ENCODE peak calls at places on chromosomes 1 and 21, in five cellular contexts. M is posterior cingulate gyrus, S is GM12891, O is AG08395, L is Caki2. Z is an unnamed sample.

GRCh38 chr1:242530761-242531160 is 6.3 kb upstream of the PLD5 start:
- DNase-seq in M (no peak), O (peak; percentile 14), S (no peak), L (no peak), Z (no peak)

GRCh38 chr1:213201380-213202155 is 150.5 kb downstream of the RPS6KC1 start:
- DNase-seq in S (no peak), O (no peak), M (no peak), L (no peak), Z (no peak)

GRCh38 chr1:109371271-109371739 is 26.4 kb downstream of the SORT1 start:
- DNase-seq in M (no peak), L (no peak), S (no peak), O (peak; percentile 73), Z (peak; percentile 47)

GRCh38 chr1:64223329-64224151 is 20.1 kb downstream of the UBE2U start:
- DNase-seq in S (no peak), L (peak; percentile 60), O (peak; percentile 86), M (no peak), Z (no peak)

GRCh38 chr1:183914283-183914682 is 109.4 kb downstream of the RGL1 start:
- DNase-seq in S (no peak), L (no peak), M (no peak), O (peak; percentile 20), Z (no peak)

GRCh38 chr1:29029652-29030051 is 94.1 kb downstream of the TMEM200B start:
- DNase-seq in S (no peak), L (no peak), O (no peak), M (no peak), Z (no peak)

GRCh38 chr1:226884966-226885820 is 14.8 kb downstream of the PSEN2 start:
- DNase-seq in L (no peak), M (no peak), S (no peak), O (no peak), Z (no peak)

GRCh38 chr1:229273507-229274232 is 2.8 kb downstream of the RAB4A start:
- DNase-seq in S (no peak), L (peak; percentile 18), M (no peak), O (no peak), Z (no peak)

GRCh38 chr1:74392186-74392585 is 120.2 kb downstream of the LRRC53 start:
- DNase-seq in L (no peak), M (no peak), S (no peak), O (no peak), Z (no peak)

GRCh38 chr1:2907051-2907450 is 105.6 kb upstream of the TTC34 start:
- DNase-seq in O (no peak), S (no peak), M (no peak), L (no peak), Z (no peak)

GRCh38 chr21:45539796-45540600 is 2.2 kb downstream of the SLC19A1 start:
- DNase-seq in S (no peak), M (no peak), O (no peak), L (no peak), Z (peak; percentile 13)